ENCODE peak calls at places on chromosomes 12 and 14, in seven cellular contexts. One of them, this sample, is unnamed.

GRCh38 chr12:51590347-51591019 is 550 bp upstream of the SCN8A start:
- DNase-seq in RWPE2: peak
- DNase-seq in brain microvascular endothelial cell: peak
- DNase-seq in breast epithelium: no peak
- DNase-seq in endodermal cell: peak
- DNase-seq in stomach: peak
- DNase-seq in IMR-90: peak
- DNase-seq in this sample: peak

GRCh38 chr14:51118993-51119392 is 24.1 kb upstream of the TRIM9 start:
- DNase-seq in RWPE2: no peak
- DNase-seq in brain microvascular endothelial cell: no peak
- DNase-seq in breast epithelium: peak
- DNase-seq in endodermal cell: no peak
- DNase-seq in stomach: no peak
- DNase-seq in IMR-90: no peak
- DNase-seq in this sample: no peak

GRCh38 chr12:62716866-62717477 is 218.0 kb downstream of the PPM1H start:
- DNase-seq in RWPE2: no peak
- DNase-seq in brain microvascular endothelial cell: no peak
- DNase-seq in breast epithelium: no peak
- DNase-seq in endodermal cell: no peak
- DNase-seq in stomach: no peak
- DNase-seq in IMR-90: no peak
- DNase-seq in this sample: no peak

GRCh38 chr14:95875831-95876768 is 532 bp upstream of the TUNAR start:
- DNase-seq in RWPE2: no peak
- DNase-seq in brain microvascular endothelial cell: no peak
- DNase-seq in breast epithelium: no peak
- DNase-seq in endodermal cell: peak
- DNase-seq in stomach: no peak
- DNase-seq in IMR-90: no peak
- DNase-seq in this sample: no peak

GRCh38 chr12:46744256-46744655 is 81.5 kb downstream of the SLC38A4 start:
- DNase-seq in RWPE2: no peak
- DNase-seq in brain microvascular endothelial cell: no peak
- DNase-seq in breast epithelium: no peak
- DNase-seq in endodermal cell: no peak
- DNase-seq in stomach: no peak
- DNase-seq in IMR-90: no peak
- DNase-seq in this sample: no peak

GRCh38 chr14:59352951-59353350 is 112.2 kb downstream of the GPR135 start:
- DNase-seq in RWPE2: no peak
- DNase-seq in brain microvascular endothelial cell: no peak
- DNase-seq in breast epithelium: no peak
- DNase-seq in endodermal cell: no peak
- DNase-seq in stomach: no peak
- DNase-seq in IMR-90: no peak
- DNase-seq in this sample: no peak

GRCh38 chr14:23398348-23398747 is 9.7 kb downstream of the MYH6 start:
- DNase-seq in RWPE2: no peak
- DNase-seq in brain microvascular endothelial cell: no peak
- DNase-seq in breast epithelium: no peak
- DNase-seq in endodermal cell: no peak
- DNase-seq in stomach: no peak
- DNase-seq in IMR-90: no peak
- DNase-seq in this sample: no peak

GRCh38 chr12:68267892-68268396 is 14.5 kb upstream of the IL22 start:
- DNase-seq in RWPE2: no peak
- DNase-seq in brain microvascular endothelial cell: peak
- DNase-seq in breast epithelium: no peak
- DNase-seq in endodermal cell: peak
- DNase-seq in stomach: no peak
- DNase-seq in IMR-90: peak
- DNase-seq in this sample: no peak

GRCh38 chr12:89544027-89544426 is 18.2 kb upstream of the POC1B start:
- DNase-seq in RWPE2: no peak
- DNase-seq in brain microvascular endothelial cell: no peak
- DNase-seq in breast epithelium: no peak
- DNase-seq in endodermal cell: no peak
- DNase-seq in stomach: no peak
- DNase-seq in IMR-90: no peak
- DNase-seq in this sample: no peak

GRCh38 chr14:106268013-106268727 is 741.8 kb downstream of the TMEM121 start:
- DNase-seq in RWPE2: no peak
- DNase-seq in brain microvascular endothelial cell: no peak
- DNase-seq in breast epithelium: no peak
- DNase-seq in endodermal cell: no peak
- DNase-seq in stomach: peak
- DNase-seq in IMR-90: no peak
- DNase-seq in this sample: no peak

GRCh38 chr12:54140958-54141388 is 47.8 kb downstream of the SMUG1 start:
- DNase-seq in RWPE2: no peak
- DNase-seq in brain microvascular endothelial cell: no peak
- DNase-seq in breast epithelium: no peak
- DNase-seq in endodermal cell: peak
- DNase-seq in stomach: no peak
- DNase-seq in IMR-90: no peak
- DNase-seq in this sample: peak

GRCh38 chr12:10136637-10137205 is 6.7 kb upstream of the CLEC7A start:
- DNase-seq in RWPE2: no peak
- DNase-seq in brain microvascular endothelial cell: no peak
- DNase-seq in breast epithelium: no peak
- DNase-seq in endodermal cell: no peak
- DNase-seq in stomach: no peak
- DNase-seq in IMR-90: no peak
- DNase-seq in this sample: no peak

GRCh38 chr14:45610303-45610702 is 357.3 kb upstream of the MIS18BP1 start:
- DNase-seq in RWPE2: no peak
- DNase-seq in brain microvascular endothelial cell: peak
- DNase-seq in breast epithelium: no peak
- DNase-seq in endodermal cell: no peak
- DNase-seq in stomach: no peak
- DNase-seq in IMR-90: no peak
- DNase-seq in this sample: no peak

GRCh38 chr14:102120888-102121287 is 18.8 kb upstream of the WDR20 start:
- DNase-seq in RWPE2: peak
- DNase-seq in brain microvascular endothelial cell: no peak
- DNase-seq in breast epithelium: no peak
- DNase-seq in endodermal cell: no peak
- DNase-seq in stomach: no peak
- DNase-seq in IMR-90: no peak
- DNase-seq in this sample: no peak

GRCh38 chr12:63348544-63348943 is 197.5 kb upstream of the AVPR1A start:
- DNase-seq in RWPE2: no peak
- DNase-seq in brain microvascular endothelial cell: no peak
- DNase-seq in breast epithelium: no peak
- DNase-seq in endodermal cell: no peak
- DNase-seq in stomach: no peak
- DNase-seq in IMR-90: no peak
- DNase-seq in this sample: no peak

GRCh38 chr14:64513271-64513670 is 8.7 kb downstream of the ZBTB1 start:
- DNase-seq in RWPE2: no peak
- DNase-seq in brain microvascular endothelial cell: no peak
- DNase-seq in breast epithelium: no peak
- DNase-seq in endodermal cell: no peak
- DNase-seq in stomach: no peak
- DNase-seq in IMR-90: no peak
- DNase-seq in this sample: no peak

GRCh38 chr12:30764251-30764650 is 9.5 kb upstream of the CAPRIN2 start:
- DNase-seq in RWPE2: no peak
- DNase-seq in brain microvascular endothelial cell: no peak
- DNase-seq in breast epithelium: no peak
- DNase-seq in endodermal cell: no peak
- DNase-seq in stomach: no peak
- DNase-seq in IMR-90: no peak
- DNase-seq in this sample: no peak

GRCh38 chr12:91743727-91744126 is 401.9 kb downstream of the BTG1 start:
- DNase-seq in RWPE2: no peak
- DNase-seq in brain microvascular endothelial cell: no peak
- DNase-seq in breast epithelium: no peak
- DNase-seq in endodermal cell: no peak
- DNase-seq in stomach: no peak
- DNase-seq in IMR-90: no peak
- DNase-seq in this sample: no peak

GRCh38 chr14:58467575-58467974 is 40.1 kb downstream of the KIAA0586 start:
- DNase-seq in RWPE2: no peak
- DNase-seq in brain microvascular endothelial cell: no peak
- DNase-seq in breast epithelium: no peak
- DNase-seq in endodermal cell: no peak
- DNase-seq in stomach: no peak
- DNase-seq in IMR-90: no peak
- DNase-seq in this sample: no peak

GRCh38 chr14:26173581-26173980 is 424.3 kb downstream of the NOVA1 start:
- DNase-seq in RWPE2: no peak
- DNase-seq in brain microvascular endothelial cell: no peak
- DNase-seq in breast epithelium: no peak
- DNase-seq in endodermal cell: no peak
- DNase-seq in stomach: no peak
- DNase-seq in IMR-90: no peak
- DNase-seq in this sample: no peak

GRCh38 chr14:61478971-61479473 is 157.6 kb downstream of the PRKCH start:
- DNase-seq in RWPE2: no peak
- DNase-seq in brain microvascular endothelial cell: no peak
- DNase-seq in breast epithelium: no peak
- DNase-seq in endodermal cell: no peak
- DNase-seq in stomach: no peak
- DNase-seq in IMR-90: no peak
- DNase-seq in this sample: no peak

GRCh38 chr14:24903337-24903736 is 146.6 kb downstream of the STXBP6 start:
- DNase-seq in RWPE2: no peak
- DNase-seq in brain microvascular endothelial cell: no peak
- DNase-seq in breast epithelium: no peak
- DNase-seq in endodermal cell: no peak
- DNase-seq in stomach: no peak
- DNase-seq in IMR-90: peak
- DNase-seq in this sample: no peak

GRCh38 chr12:39319180-39319579 is 123.7 kb downstream of the KIF21A start:
- DNase-seq in RWPE2: no peak
- DNase-seq in brain microvascular endothelial cell: no peak
- DNase-seq in breast epithelium: no peak
- DNase-seq in endodermal cell: no peak
- DNase-seq in stomach: no peak
- DNase-seq in IMR-90: no peak
- DNase-seq in this sample: no peak

GRCh38 chr12:87382959-87383591 is 646.1 kb downstream of the C12orf50 start:
- DNase-seq in RWPE2: no peak
- DNase-seq in brain microvascular endothelial cell: no peak
- DNase-seq in breast epithelium: no peak
- DNase-seq in endodermal cell: no peak
- DNase-seq in stomach: no peak
- DNase-seq in IMR-90: no peak
- DNase-seq in this sample: no peak
- H3K4me3 ChIP-seq in RWPE2: no peak
- H3K4me3 ChIP-seq in brain microvascular endothelial cell: no peak
- H3K4me3 ChIP-seq in breast epithelium: no peak
- H3K4me3 ChIP-seq in endodermal cell: no peak
- H3K4me3 ChIP-seq in stomach: no peak
- H3K4me3 ChIP-seq in IMR-90: no peak
- H3K4me3 ChIP-seq in this sample: no peak

GRCh38 chr14:68278568-68279436 is 459.2 kb downstream of the RAD51B start:
- DNase-seq in RWPE2: no peak
- DNase-seq in brain microvascular endothelial cell: peak
- DNase-seq in breast epithelium: no peak
- DNase-seq in endodermal cell: no peak
- DNase-seq in stomach: no peak
- DNase-seq in IMR-90: peak
- DNase-seq in this sample: no peak

GRCh38 chr14:68279437-68279720 is 459.8 kb downstream of the RAD51B start:
- DNase-seq in RWPE2: no peak
- DNase-seq in brain microvascular endothelial cell: no peak
- DNase-seq in breast epithelium: no peak
- DNase-seq in endodermal cell: no peak
- DNase-seq in stomach: no peak
- DNase-seq in IMR-90: no peak
- DNase-seq in this sample: no peak

GRCh38 chr14:68271996-68272395 is 452.4 kb downstream of the RAD51B start:
- DNase-seq in RWPE2: no peak
- DNase-seq in brain microvascular endothelial cell: no peak
- DNase-seq in breast epithelium: no peak
- DNase-seq in endodermal cell: no peak
- DNase-seq in stomach: no peak
- DNase-seq in IMR-90: no peak
- DNase-seq in this sample: no peak

GRCh38 chr14:68270342-68270741 is 450.8 kb downstream of the RAD51B start:
- DNase-seq in RWPE2: no peak
- DNase-seq in brain microvascular endothelial cell: no peak
- DNase-seq in breast epithelium: no peak
- DNase-seq in endodermal cell: no peak
- DNase-seq in stomach: no peak
- DNase-seq in IMR-90: no peak
- DNase-seq in this sample: no peak

DNA sequence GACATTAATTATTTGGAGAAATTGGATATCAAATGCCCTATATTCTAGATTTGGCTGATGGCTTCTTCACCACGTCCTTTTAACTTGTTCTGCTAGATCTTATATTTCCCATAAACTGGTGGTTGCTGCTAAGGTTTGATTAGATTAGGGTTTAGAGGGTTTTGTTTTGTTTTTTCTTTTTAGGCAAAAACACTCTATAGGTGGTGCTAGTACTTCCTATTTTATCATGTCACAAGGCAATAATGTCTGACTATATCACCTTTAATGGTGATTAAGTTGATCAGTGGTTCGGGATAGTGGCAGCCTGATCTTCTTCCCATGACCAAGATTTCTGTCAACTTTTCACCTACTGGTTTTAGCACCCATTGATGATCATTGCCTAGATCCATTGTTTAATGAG is 455.1 kb downstream of the RAD51B start:
- DNase-seq in RWPE2: no peak
- DNase-seq in brain microvascular endothelial cell: no peak
- DNase-seq in breast epithelium: no peak
- DNase-seq in endodermal cell: no peak
- DNase-seq in stomach: no peak
- DNase-seq in IMR-90: no peak
- DNase-seq in this sample: no peak
- TF ChIP-seq CTCF in RWPE2: peak
- TF ChIP-seq CTCF in brain microvascular endothelial cell: no peak
- TF ChIP-seq CTCF in breast epithelium: no peak
- TF ChIP-seq CTCF in endodermal cell: no peak
- TF ChIP-seq CTCF in stomach: no peak
- TF ChIP-seq CTCF in IMR-90: no peak
- TF ChIP-seq CTCF in this sample: no peak

DNA sequence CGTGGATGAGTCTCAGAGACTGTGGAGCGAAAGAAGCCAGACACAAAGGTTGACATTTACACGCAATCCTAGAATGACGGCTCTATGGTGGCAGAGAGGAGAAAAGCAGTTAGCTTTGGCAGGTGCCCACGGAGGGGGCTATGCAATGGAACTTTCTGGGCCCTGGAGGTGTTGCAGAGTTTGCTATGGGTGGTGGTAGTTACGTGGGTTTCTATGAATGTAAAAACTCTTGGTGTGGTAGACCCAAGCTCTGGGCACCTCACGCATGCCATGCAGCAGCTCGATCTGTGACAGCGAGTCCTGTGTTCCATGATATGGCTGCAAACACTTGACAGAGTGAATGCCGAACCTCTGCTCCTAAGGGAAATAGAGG is 5.0 kb upstream of the INF2 start:
- DNase-seq in RWPE2: no peak
- DNase-seq in brain microvascular endothelial cell: no peak
- DNase-seq in breast epithelium: no peak
- DNase-seq in endodermal cell: no peak
- DNase-seq in stomach: no peak
- DNase-seq in IMR-90: no peak
- DNase-seq in this sample: no peak
- H3K27ac ChIP-seq in RWPE2: no peak
- H3K27ac ChIP-seq in brain microvascular endothelial cell: no peak
- H3K27ac ChIP-seq in breast epithelium: no peak
- H3K27ac ChIP-seq in endodermal cell: no peak
- H3K27ac ChIP-seq in stomach: no peak
- H3K27ac ChIP-seq in IMR-90: no peak
- H3K27ac ChIP-seq in this sample: no peak

GRCh38 chr14:85415015-85415712 is 114.8 kb upstream of the FLRT2 start:
- DNase-seq in RWPE2: peak
- DNase-seq in brain microvascular endothelial cell: peak
- DNase-seq in breast epithelium: peak
- DNase-seq in endodermal cell: peak
- DNase-seq in stomach: no peak
- DNase-seq in IMR-90: peak
- DNase-seq in this sample: peak
- H3K4me3 ChIP-seq in RWPE2: no peak
- H3K4me3 ChIP-seq in brain microvascular endothelial cell: no peak
- H3K4me3 ChIP-seq in breast epithelium: no peak
- H3K4me3 ChIP-seq in endodermal cell: no peak
- H3K4me3 ChIP-seq in stomach: no peak
- H3K4me3 ChIP-seq in IMR-90: no peak
- H3K4me3 ChIP-seq in this sample: peak

This sample was measured in left ventricle myocardium inferior.